ENCODE peak calls at places on chromosomes 3 and 15, in ten cellular contexts. Z is fibroblast of the aortic adventitia, R is uterus, C is lung, U is AG08396, V is HuH-7.5, A is NCI-H446 treated with DMSO at 0.1 percent for 48 hours, M is T-helper 9 cell, Q is omental fat pad, B is skeletal muscle cell. F is an unnamed sample.

GRCh38 chr3:186651678-186652215 is 11.5 kb downstream of the FETUB start:
- DNase-seq in Z (no peak), R (no peak), C (peak), U (no peak), V (no peak), A (no peak), M (no peak), Q (no peak), B (no peak), F (no peak)

GRCh38 chr3:192772495-192772894 is 45.2 kb upstream of the FGF12 start:
- DNase-seq in Z (peak), R (no peak), C (no peak), U (peak), V (peak), A (no peak), M (no peak), Q (no peak), B (no peak), F (peak)

GRCh38 chr3:4674216-4674615 is 181.1 kb downstream of the ITPR1 start:
- DNase-seq in Z (peak), R (no peak), C (no peak), U (no peak), V (no peak), A (no peak), M (no peak), Q (no peak), B (no peak), F (no peak)

GRCh38 chr3:41880387-41880786 is 81.5 kb downstream of the ULK4 start:
- DNase-seq in Z (no peak), R (no peak), C (no peak), U (no peak), V (no peak), A (no peak), M (no peak), Q (no peak), B (no peak), F (no peak)

GRCh38 chr15:58233341-58233740 is 95.2 kb downstream of the AQP9 start:
- DNase-seq in Z (no peak), R (no peak), C (no peak), U (no peak), V (no peak), A (no peak), M (no peak), Q (no peak), B (no peak), F (no peak)

GRCh38 chr3:64462203-64463120 is 225.3 kb downstream of the ADAMTS9 start:
- DNase-seq in Z (peak), R (no peak), C (no peak), U (peak), V (no peak), A (no peak), M (no peak), Q (no peak), B (peak), F (no peak)

GRCh38 chr15:98941595-98942255 is 65.9 kb downstream of the PGPEP1L start:
- DNase-seq in Z (no peak), R (no peak), C (no peak), U (no peak), V (no peak), A (no peak), M (no peak), Q (no peak), B (no peak), F (no peak)

GRCh38 chr15:65054333-65055200 is 9.4 kb downstream of the SLC51B start:
- DNase-seq in Z (peak), R (peak), C (peak), U (peak), V (peak), A (no peak), M (peak), Q (peak), B (no peak), F (peak)

GRCh38 chr3:46660543-46661523 is 32.6 kb downstream of the ALS2CL start:
- DNase-seq in Z (no peak), R (no peak), C (no peak), U (no peak), V (no peak), A (no peak), M (no peak), Q (no peak), B (no peak), F (no peak)

GRCh38 chr3:75906555-75907112 is 121.3 kb upstream of the ZNF717 start:
- DNase-seq in Z (no peak), R (no peak), C (no peak), U (peak), V (no peak), A (no peak), M (no peak), Q (no peak), B (no peak), F (no peak)

GRCh38 chr3:45991341-45991740 is 4.3 kb downstream of the FYCO1 start:
- DNase-seq in Z (no peak), R (no peak), C (no peak), U (no peak), V (no peak), A (no peak), M (no peak), Q (no peak), B (no peak), F (no peak)

GRCh38 chr15:96264351-96264798 is 66.1 kb upstream of the NR2F2 start:
- DNase-seq in Z (no peak), R (peak), C (peak), U (no peak), V (no peak), A (no peak), M (no peak), Q (no peak), B (no peak), F (peak)

GRCh38 chr15:67542192-67542461 is 376 bp upstream of the MAP2K5 start:
- DNase-seq in Z (peak), R (no peak), C (no peak), U (peak), V (peak), A (no peak), M (no peak), Q (no peak), B (no peak), F (no peak)

GRCh38 chr15:80801891-80802680 is 22.9 kb downstream of the CEMIP start:
- DNase-seq in Z (no peak), R (peak), C (no peak), U (no peak), V (no peak), A (no peak), M (no peak), Q (no peak), B (no peak), F (no peak)

GRCh38 chr3:148379763-148380162 is 317.9 kb upstream of the AGTR1 start:
- DNase-seq in Z (peak), R (no peak), C (no peak), U (peak), V (peak), A (no peak), M (no peak), Q (no peak), B (peak), F (peak)

GRCh38 chr15:98421419-98422085 is 226.8 kb upstream of the IGF1R start:
- DNase-seq in Z (peak), R (peak), C (peak), U (peak), V (peak), A (no peak), M (peak), Q (peak), B (no peak), F (peak)

GRCh38 chr3:10514407-10515069 is 9.2 kb upstream of the ATP2B2 start:
- DNase-seq in Z (no peak), R (no peak), C (no peak), U (no peak), V (no peak), A (no peak), M (no peak), Q (no peak), B (no peak), F (no peak)

GRCh38 chr3:151550642-151551041 is 89.8 kb upstream of the IGSF10 start:
- DNase-seq in Z (no peak), R (no peak), C (no peak), U (no peak), V (no peak), A (no peak), M (no peak), Q (no peak), B (no peak), F (no peak)

GRCh38 chr3:169811606-169812123 is 1.0 kb upstream of the LRRIQ4 start:
- DNase-seq in Z (peak), R (no peak), C (no peak), U (peak), V (no peak), A (no peak), M (no peak), Q (no peak), B (peak), F (no peak)

GRCh38 chr15:25967120-25967519 is 104.0 kb upstream of the ATP10A start:
- DNase-seq in Z (no peak), R (no peak), C (no peak), U (no peak), V (no peak), A (no peak), M (no peak), Q (no peak), B (no peak), F (peak)

GRCh38 chr15:63510548-63510940 is 6.2 kb downstream of the USP3 start:
- DNase-seq in Z (no peak), R (no peak), C (no peak), U (no peak), V (no peak), A (no peak), M (no peak), Q (no peak), B (no peak), F (no peak)

GRCh38 chr15:89462198-89462912 is 34.0 kb downstream of the RHCG start:
- DNase-seq in Z (peak), R (no peak), C (no peak), U (peak), V (no peak), A (no peak), M (no peak), Q (no peak), B (no peak), F (peak)

GRCh38 chr3:152968388-152969024 is 133.6 kb downstream of the P2RY1 start:
- DNase-seq in Z (peak), R (no peak), C (no peak), U (no peak), V (no peak), A (no peak), M (no peak), Q (no peak), B (peak), F (no peak)

GRCh38 chr15:47332481-47332880 is 384.8 kb upstream of the SEMA6D start:
- DNase-seq in Z (peak), R (no peak), C (no peak), U (no peak), V (no peak), A (no peak), M (no peak), Q (no peak), B (no peak), F (no peak)

GRCh38 chr3:146246493-146246892 is 4.4 kb downstream of the PLSCR4 start:
- DNase-seq in Z (no peak), R (no peak), C (no peak), U (no peak), V (no peak), A (no peak), M (no peak), Q (no peak), B (no peak), F (no peak)

GRCh38 chr15:25790003-25790660 is 73.0 kb downstream of the ATP10A start:
- DNase-seq in Z (peak), R (peak), C (no peak), U (peak), V (no peak), A (no peak), M (no peak), Q (peak), B (peak), F (no peak)

F was measured in Caco-2.